ENCODE peak calls at places on chromosomes 16 and 17, in five cellular contexts. U, Z, H, V and C are unnamed samples.

GRCh38 chr17:48374650-48375230 is 55.3 kb downstream of the SKAP1 start:
- DNase-seq in U (peak), Z (no peak), H (no peak), V (no peak), C (peak)

GRCh38 chr17:63538693-63539595 is 11.3 kb upstream of the DCAF7 start:
- DNase-seq in U (no peak), Z (no peak), H (no peak), V (no peak), C (no peak)

GRCh38 chr17:41812176-41813038 is at the start of gene FKBP10:
- DNase-seq in U (peak), Z (no peak), H (no peak), V (no peak), C (peak)

GRCh38 chr16:69404275-69404805 is 18.5 kb upstream of the TERF2 start:
- DNase-seq in U (peak), Z (no peak), H (peak), V (no peak), C (no peak)

GRCh38 chr17:69712801-69713311 is 298.4 kb downstream of the MAP2K6 start:
- DNase-seq in U (no peak), Z (no peak), H (no peak), V (no peak), C (no peak)

GRCh38 chr16:51404386-51404785 is 253.3 kb upstream of the SALL1 start:
- DNase-seq in U (no peak), Z (no peak), H (no peak), V (no peak), C (no peak)

GRCh38 chr17:8651013-8651412 is 20.5 kb upstream of the MYH10 start:
- DNase-seq in U (no peak), Z (no peak), H (no peak), V (no peak), C (no peak)

GRCh38 chr16:15482068-15482747 is 47.8 kb downstream of the BMERB1 start:
- DNase-seq in U (peak), Z (peak), H (peak), V (peak), C (peak)

GRCh38 chr16:51119576-51120288 is 31.3 kb downstream of the SALL1 start:
- DNase-seq in U (no peak), Z (no peak), H (no peak), V (no peak), C (no peak)

GRCh38 chr17:59623151-59623550 is 3.5 kb downstream of the CLTC start:
- DNase-seq in U (no peak), Z (no peak), H (no peak), V (no peak), C (no peak)
- H3K4me3 ChIP-seq in U (peak), Z (no peak), H (peak), V (no peak), C (peak)

GRCh38 chr17:7241047-7241733 is 1.1 kb downstream of the GABARAP start:
- DNase-seq in U (no peak), Z (no peak), H (no peak), V (no peak), C (no peak)

GRCh38 chr17:7239091-7240027 is at the start of gene PHF23:
- DNase-seq in U (peak), Z (peak), H (peak), V (peak), C (peak)

GRCh38 chr17:7238418-7239090 is 703 bp downstream of the PHF23 start:
- DNase-seq in U (peak), Z (no peak), H (no peak), V (no peak), C (peak)

GRCh38 chr17:7241783-7242716 is at the start of gene GABARAP:
- DNase-seq in U (peak), Z (no peak), H (no peak), V (no peak), C (peak)

GRCh38 chr17:7240375-7240774 is 1.1 kb upstream of the PHF23 start:
- DNase-seq in U (no peak), Z (no peak), H (no peak), V (no peak), C (no peak)
- H3K4me3 ChIP-seq in U (peak), Z (no peak), H (peak), V (no peak), C (no peak)

GRCh38 chr17:39619786-39620101 is 7.0 kb upstream of the PPP1R1B start:
- DNase-seq in U (no peak), Z (no peak), H (no peak), V (no peak), C (no peak)

GRCh38 chr17:39623356-39623950 is 3.3 kb upstream of the PPP1R1B start:
- DNase-seq in U (peak), Z (no peak), H (no peak), V (no peak), C (peak)

GRCh38 chr17:39621523-39622379 is 5.0 kb upstream of the PPP1R1B start:
- DNase-seq in U (peak), Z (no peak), H (no peak), V (no peak), C (peak)

GRCh38 chr17:39624313-39624712 is 2.4 kb upstream of the PPP1R1B start:
- DNase-seq in U (no peak), Z (no peak), H (no peak), V (no peak), C (no peak)

DNA sequence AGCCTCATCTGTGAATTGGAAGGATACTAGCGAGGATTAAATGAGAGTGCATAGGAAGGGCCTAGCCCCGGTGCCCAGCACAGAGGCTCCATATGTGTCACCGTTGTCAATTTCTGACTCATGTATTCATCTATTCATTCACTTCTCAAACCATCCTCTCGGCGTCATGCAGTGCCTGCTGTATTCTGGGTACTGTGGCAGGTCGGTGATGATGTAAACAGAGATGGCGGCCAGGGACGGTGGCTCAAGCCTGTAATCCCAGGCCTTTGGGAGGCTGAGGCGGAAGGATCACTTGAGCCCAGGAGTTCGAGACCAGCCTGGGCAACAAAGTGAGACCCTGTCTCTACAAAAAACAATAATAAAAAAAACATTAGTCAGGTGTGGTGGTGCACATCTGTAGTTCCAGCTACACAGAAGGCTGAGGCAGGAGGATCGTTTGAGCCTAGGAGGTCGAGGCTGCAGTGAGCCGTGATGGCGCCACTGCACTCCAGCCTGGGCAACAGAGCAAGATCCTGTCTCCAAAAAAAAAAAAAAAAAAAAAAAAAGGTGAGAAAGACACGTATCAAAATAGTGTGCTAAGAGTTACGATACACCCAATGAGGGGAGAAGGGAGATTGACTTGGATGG is 4.3 kb upstream of the PPP1R1B start:
- DNase-seq in U (no peak), Z (no peak), H (no peak), V (no peak), C (no peak)
- H3K4me3 ChIP-seq in U (no peak), Z (no peak), H (peak), V (no peak), C (no peak)

GRCh38 chr17:5110816-5111215 is 862 bp downstream of the ZNF232 start:
- DNase-seq in U (no peak), Z (no peak), H (no peak), V (no peak), C (no peak)
- H3K4me3 ChIP-seq in U (peak), Z (peak), H (peak), V (peak), C (peak)

GRCh38 chr16:53944026-53944425 is 240.1 kb downstream of the FTO start:
- DNase-seq in U (no peak), Z (no peak), H (no peak), V (no peak), C (no peak)
- H3K4me3 ChIP-seq in U (no peak), Z (no peak), H (no peak), V (no peak), C (no peak)

GRCh38 chr16:11507350-11507749 is 79.4 kb downstream of the LITAF start:
- DNase-seq in U (no peak), Z (no peak), H (no peak), V (no peak), C (no peak)
- H3K4me3 ChIP-seq in U (no peak), Z (no peak), H (no peak), V (no peak), C (no peak)

GRCh38 chr16:28082624-28083023 is 19.1 kb upstream of the GSG1L start:
- DNase-seq in U (no peak), Z (no peak), H (no peak), V (no peak), C (no peak)
- H3K4me3 ChIP-seq in U (no peak), Z (no peak), H (no peak), V (no peak), C (no peak)

GRCh38 chr17:2474371-2474770 is 37.3 kb downstream of the METTL16 start:
- DNase-seq in U (no peak), Z (no peak), H (no peak), V (no peak), C (no peak)
- H3K4me3 ChIP-seq in U (no peak), Z (no peak), H (no peak), V (no peak), C (no peak)